ENCODE peak calls at places on chromosomes 2 and 18, in nine cellular contexts. N is HL-60; Z is activated B cell treated with CpG ODN at 0.5 μM for 24 hours; K is activated CD8-positive, alpha-beta T cell treated with anti-CD3 and anti-CD28 coated beads for 36 hours; U is HFFc6; T is neural progenitor cell; G is pancreas; R is AG09309; I is choroid plexus epithelial cell. B is an unnamed sample.

GRCh38 chr18:74832999-74833398 is 235.3 kb downstream of the ZNF407 start:
- DNase-seq in N (no peak), Z (no peak), K (no peak), U (no peak), T (no peak), G (no peak), R (no peak), I (peak), B (no peak)

GRCh38 chr2:200860092-200860795 is 4.2 kb downstream of the CLK1 start:
- DNase-seq in N (no peak), Z (no peak), K (peak), U (peak), T (no peak), G (no peak), R (no peak), I (peak), B (no peak)

GRCh38 chr2:234960091-234961088 is 8.6 kb downstream of the SH3BP4 start:
- DNase-seq in N (no peak), Z (no peak), K (no peak), U (no peak), T (peak), G (peak), R (no peak), I (no peak), B (no peak)

GRCh38 chr2:103986001-103986400 is 867.9 kb upstream of the POU3F3 start:
- DNase-seq in N (no peak), Z (no peak), K (no peak), U (no peak), T (no peak), G (no peak), R (no peak), I (no peak), B (no peak)

GRCh38 chr2:46813046-46813445 is 102.6 kb downstream of the MCFD2 start:
- DNase-seq in N (no peak), Z (no peak), K (no peak), U (no peak), T (no peak), G (no peak), R (no peak), I (no peak), B (no peak)

GRCh38 chr2:39183673-39184072 is 60.1 kb downstream of the CDKL4 start:
- DNase-seq in N (no peak), Z (no peak), K (no peak), U (no peak), T (no peak), G (no peak), R (no peak), I (no peak), B (no peak)

GRCh38 chr2:26617259-26618083 is 23.7 kb downstream of the CIB4 start:
- DNase-seq in N (no peak), Z (no peak), K (no peak), U (no peak), T (peak), G (no peak), R (no peak), I (no peak), B (no peak)

GRCh38 chr2:155145758-155146229 is 447.3 kb downstream of the KCNJ3 start:
- DNase-seq in N (no peak), Z (no peak), K (no peak), U (no peak), T (peak), G (no peak), R (no peak), I (no peak), B (no peak)

GRCh38 chr2:85438291-85439110 is 20.0 kb downstream of the SH2D6 start:
- DNase-seq in N (no peak), Z (no peak), K (no peak), U (no peak), T (no peak), G (no peak), R (no peak), I (no peak), B (no peak)

GRCh38 chr2:32039447-32040219 is at the start of gene DPY30:
- DNase-seq in N (peak), Z (peak), K (peak), U (peak), T (peak), G (peak), R (peak), I (peak), B (peak)

GRCh38 chr18:74226156-74226555 is 65.6 kb downstream of the CYB5A start:
- DNase-seq in N (no peak), Z (no peak), K (no peak), U (no peak), T (no peak), G (no peak), R (no peak), I (peak), B (no peak)

GRCh38 chr2:231932711-231932970 is 6.4 kb upstream of the NPPC start:
- DNase-seq in N (no peak), Z (no peak), K (no peak), U (no peak), T (no peak), G (no peak), R (no peak), I (no peak), B (no peak)

GRCh38 chr2:71759056-71759455 is 305.7 kb downstream of the DYSF start:
- DNase-seq in N (no peak), Z (no peak), K (no peak), U (no peak), T (no peak), G (no peak), R (no peak), I (peak), B (no peak)

GRCh38 chr2:15912203-15912602 is 28.1 kb upstream of the MYCN start:
- DNase-seq in N (no peak), Z (no peak), K (no peak), U (peak), T (no peak), G (no peak), R (no peak), I (peak), B (no peak)

GRCh38 chr2:40147360-40147759 is 304.5 kb downstream of the SLC8A1 start:
- DNase-seq in N (no peak), Z (no peak), K (no peak), U (no peak), T (no peak), G (no peak), R (no peak), I (no peak), B (no peak)

GRCh38 chr2:177717831-177718618 is 325.5 kb downstream of the AGPS start:
- DNase-seq in N (no peak), Z (no peak), K (no peak), U (no peak), T (no peak), G (no peak), R (no peak), I (peak), B (no peak)

GRCh38 chr2:64359892-64360657 is 93.9 kb upstream of the LGALSL start:
- DNase-seq in N (peak), Z (no peak), K (peak), U (peak), T (no peak), G (peak), R (peak), I (peak), B (no peak)

DNA sequence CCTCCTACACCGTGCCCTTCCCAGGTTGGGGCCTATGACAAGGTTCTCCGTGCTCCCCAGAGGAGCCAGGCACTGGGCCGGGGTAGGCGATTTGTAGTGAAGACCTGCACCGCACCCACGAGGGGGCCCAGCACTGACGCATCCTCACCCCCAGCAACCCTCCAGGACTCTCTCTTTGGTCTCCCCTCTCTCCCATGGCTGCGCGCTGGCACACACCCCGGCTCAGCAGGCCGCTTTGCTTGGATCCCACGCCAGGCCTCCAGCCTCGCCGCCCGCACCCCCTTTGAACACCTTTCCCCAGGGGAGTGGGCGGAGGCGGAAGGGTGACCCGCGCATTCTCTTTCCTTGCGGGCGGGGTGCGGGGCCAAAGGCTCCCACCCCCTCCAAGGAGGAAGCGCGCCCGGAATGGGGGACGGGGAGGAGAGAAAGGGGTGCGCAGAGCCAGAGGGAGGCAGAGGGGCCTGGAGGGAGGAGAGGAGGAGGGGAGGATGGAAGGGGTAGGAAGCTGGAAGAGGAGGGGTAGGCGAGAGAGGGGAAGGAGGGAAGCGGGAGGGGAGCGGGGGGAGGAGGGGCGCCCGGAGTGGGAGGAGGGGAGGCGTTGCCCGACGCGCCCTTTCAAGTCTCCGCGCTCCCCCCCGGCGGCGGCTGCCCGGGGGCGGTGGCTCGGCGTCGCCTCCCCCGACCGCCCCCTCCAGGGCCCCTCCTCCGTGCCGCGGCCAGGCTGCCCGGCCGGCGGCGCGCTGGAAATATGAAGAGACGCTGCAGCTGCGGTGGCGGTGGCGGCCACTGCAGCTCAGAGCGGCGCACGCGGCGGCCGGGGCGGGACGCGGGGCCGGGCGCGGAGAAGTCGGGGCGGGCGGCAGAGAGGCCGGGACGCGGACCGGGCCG is at the start of gene APCDD1:
- DNase-seq in N (peak), Z (peak), K (no peak), U (no peak), T (peak), G (peak), R (no peak), I (no peak), B (no peak)
- TF ChIP-seq CTCF in N (no peak), Z (no peak), K (no peak), U (no peak), T (no peak), G (no peak), R (no peak), I (no peak), B (no peak)

DNA sequence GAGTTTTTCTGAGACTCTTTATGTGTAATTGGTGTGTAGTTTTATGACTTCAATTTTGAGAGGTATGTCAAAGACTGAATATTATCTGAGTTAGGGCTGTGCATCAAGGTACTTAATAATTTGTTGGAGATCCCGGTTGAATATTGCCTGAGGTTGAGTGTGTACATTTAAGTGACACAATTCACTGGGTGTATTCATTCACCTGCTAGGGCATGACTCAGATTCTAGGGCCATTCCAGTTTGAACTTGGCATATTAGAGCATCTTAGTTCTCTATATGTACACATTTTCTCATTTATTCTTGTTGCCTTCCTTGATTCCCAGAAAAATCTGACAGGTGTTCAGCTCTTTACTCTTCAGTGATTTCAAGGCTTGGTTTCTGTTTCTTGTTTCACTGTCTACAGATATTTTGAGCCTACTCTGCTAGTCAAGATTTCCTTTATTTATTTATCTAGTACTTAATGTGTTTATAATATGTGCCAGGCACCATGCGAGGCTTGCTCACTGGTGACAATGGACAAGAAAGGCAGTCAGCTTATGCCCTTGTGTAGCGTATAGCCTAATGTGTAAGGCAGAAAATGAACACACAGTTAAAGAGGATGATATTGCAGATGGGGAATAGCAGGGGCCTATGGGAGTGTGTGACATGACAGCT is 12.7 kb downstream of the MAP4K4 start:
- DNase-seq in N (no peak), Z (no peak), K (no peak), U (no peak), T (no peak), G (no peak), R (no peak), I (no peak), B (no peak)
- TF ChIP-seq CTCF in N (no peak), Z (no peak), K (no peak), U (no peak), T (no peak), G (no peak), R (no peak), I (no peak), B (no peak)

GRCh38 chr2:222038086-222038802 is 260.6 kb downstream of the PAX3 start:
- DNase-seq in N (no peak), Z (no peak), K (no peak), U (peak), T (no peak), G (no peak), R (no peak), I (peak), B (no peak)
- TF ChIP-seq CTCF in N (no peak), Z (no peak), K (no peak), U (peak), T (peak), G (no peak), R (peak), I (peak), B (no peak)

GRCh38 chr2:74079522-74080341 is 68.0 kb downstream of the BOLA3 start:
- DNase-seq in N (peak), Z (no peak), K (no peak), U (no peak), T (no peak), G (no peak), R (no peak), I (no peak), B (no peak)

GRCh38 chr2:74078467-74078866 is 69.2 kb downstream of the BOLA3 start:
- DNase-seq in N (no peak), Z (no peak), K (no peak), U (no peak), T (no peak), G (no peak), R (no peak), I (no peak), B (no peak)

GRCh38 chr2:74077636-74078035 is 70.1 kb downstream of the BOLA3 start:
- DNase-seq in N (no peak), Z (no peak), K (no peak), U (no peak), T (no peak), G (no peak), R (no peak), I (peak), B (no peak)

GRCh38 chr2:74081030-74081429 is 66.7 kb downstream of the BOLA3 start:
- DNase-seq in N (no peak), Z (no peak), K (no peak), U (peak), T (no peak), G (no peak), R (no peak), I (no peak), B (no peak)

DNA sequence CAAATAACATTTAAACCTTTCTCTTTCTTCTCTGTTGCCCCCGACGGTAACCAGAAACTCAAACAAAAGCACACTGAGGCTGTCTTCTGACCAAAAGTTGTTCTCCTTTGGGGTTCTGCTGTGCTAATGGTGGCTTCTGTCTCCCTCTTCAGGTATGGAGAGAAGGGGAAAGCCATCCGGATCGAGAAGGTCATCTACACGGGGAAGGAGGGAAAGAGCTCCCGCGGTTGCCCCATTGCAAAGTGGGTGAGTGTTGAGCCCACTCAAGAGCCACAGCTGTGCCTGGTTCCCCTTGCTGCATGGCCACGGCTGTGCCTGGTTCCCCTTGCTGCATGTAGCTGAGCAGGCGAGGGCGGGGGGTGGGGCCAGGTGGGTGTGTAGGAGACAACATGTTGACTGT is 67.4 kb downstream of the BOLA3 start:
- DNase-seq in N (peak), Z (no peak), K (no peak), U (no peak), T (no peak), G (no peak), R (no peak), I (peak), B (no peak)
- TF ChIP-seq CTCF in N (no peak), Z (no peak), K (no peak), U (no peak), T (peak), G (no peak), R (peak), I (peak), B (no peak)

GRCh38 chr18:49648811-49649210 is 87.0 kb downstream of the LIPG start:
- DNase-seq in N (no peak), Z (no peak), K (no peak), U (no peak), T (no peak), G (no peak), R (no peak), I (no peak), B (no peak)
- TF ChIP-seq CTCF in N (peak), Z (no peak), K (no peak), U (peak), T (peak), G (no peak), R (peak), I (peak), B (no peak)

GRCh38 chr18:9787126-9787525 is 79.0 kb downstream of the RAB31 start:
- DNase-seq in N (no peak), Z (no peak), K (no peak), U (no peak), T (no peak), G (no peak), R (no peak), I (no peak), B (no peak)

GRCh38 chr18:9787716-9788115 is 79.6 kb downstream of the RAB31 start:
- DNase-seq in N (no peak), Z (no peak), K (no peak), U (no peak), T (no peak), G (no peak), R (no peak), I (peak), B (no peak)

GRCh38 chr18:9788140-9788539 is 80.0 kb downstream of the RAB31 start:
- DNase-seq in N (no peak), Z (no peak), K (no peak), U (no peak), T (no peak), G (no peak), R (no peak), I (no peak), B (no peak)

GRCh38 chr18:9779630-9780029 is 71.5 kb downstream of the RAB31 start:
- DNase-seq in N (peak), Z (no peak), K (no peak), U (no peak), T (no peak), G (no peak), R (no peak), I (no peak), B (no peak)

GRCh38 chr18:9782073-9782857 is 74.2 kb downstream of the RAB31 start:
- DNase-seq in N (peak), Z (no peak), K (no peak), U (peak), T (no peak), G (no peak), R (peak), I (peak), B (no peak)
- TF ChIP-seq CTCF in N (no peak), Z (no peak), K (no peak), U (no peak), T (no peak), G (no peak), R (no peak), I (no peak), B (no peak)

DNA sequence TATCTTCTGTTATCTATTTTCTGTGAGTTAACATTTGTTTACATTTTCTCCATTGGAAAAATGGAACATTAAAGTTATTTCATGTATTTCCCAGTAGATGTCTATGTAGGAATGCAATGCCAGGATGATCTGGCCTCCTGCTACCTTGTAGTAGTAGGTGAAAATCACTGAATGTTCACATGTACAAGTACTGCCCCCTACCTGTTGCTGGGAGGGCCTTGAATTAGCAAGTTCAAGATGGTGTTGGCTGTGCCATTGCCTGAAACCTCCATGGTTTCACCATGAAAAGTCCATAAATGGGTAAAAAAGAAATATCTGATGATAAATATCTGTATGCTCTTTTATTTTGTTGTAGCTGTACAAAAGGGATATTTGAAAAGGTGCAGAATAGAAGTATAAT is 30.7 kb downstream of the XRCC5 start:
- DNase-seq in N (no peak), Z (no peak), K (peak), U (no peak), T (peak), G (no peak), R (no peak), I (peak), B (no peak)
- TF ChIP-seq CTCF in N (no peak), Z (no peak), K (peak), U (peak), T (peak), G (no peak), R (peak), I (peak), B (no peak)

B was measured in natural killer cell.